ENCODE peak calls at places on chromosome 19, in ten cellular contexts. Y is endothelial cell, H is HFF-Myc, B is foreskin fibroblast, G is cardiac fibroblast, V is nephron progenitor cell, L is NB4, D is tibial artery, W is H9, O is brain microvascular endothelial cell. C is an unnamed sample.

GRCh38 chr19:19026299-19026971 is 6.9 kb downstream of the SUGP2 start:
- DNase-seq in B (peak; percentile 22), V (no peak), D (no peak), Y (no peak), O (no peak), W (no peak), L (peak; percentile 30), H (no peak), G (no peak), C (no peak)

GRCh38 chr19:12482505-12482886 is 2.1 kb downstream of the ZNF709 start:
- DNase-seq in B (no peak), G (no peak), L (peak; percentile 35), Y (no peak), O (no peak), H (no peak), D (no peak), W (no peak), V (no peak), C (no peak)

GRCh38 chr19:7301525-7301924 is 7.3 kb upstream of the INSR start:
- DNase-seq in V (no peak), D (no peak), G (no peak), O (no peak), B (no peak), W (no peak), Y (no peak), L (peak; percentile 70), H (no peak), C (no peak)

GRCh38 chr19:44592451-44592890 is 20.9 kb upstream of the IGSF23 start:
- DNase-seq in G (no peak), O (no peak), Y (no peak), L (no peak), D (no peak), H (no peak), W (no peak), B (peak; percentile 23), V (no peak), C (no peak)

GRCh38 chr19:1251503-1252220 is 3.3 kb downstream of the MIDN start:
- DNase-seq in H (no peak), D (peak; percentile 89), L (no peak), Y (peak; percentile 29), G (no peak), W (no peak), B (no peak), O (no peak), V (peak; percentile 36), C (no peak)

GRCh38 chr19:47274891-47275865 is 493 bp downstream of the INAFM1 start:
- DNase-seq in B (peak; percentile 58), Y (peak; percentile 28), H (no peak), O (no peak), D (peak; percentile 80), W (no peak), V (peak; percentile 66), L (no peak), G (peak; percentile 31), C (no peak)

GRCh38 chr19:33683881-33684549 is 62.3 kb downstream of the CHST8 start:
- DNase-seq in B (peak; percentile 42), L (peak; percentile 36), O (peak; percentile 16), H (peak; percentile 3), W (peak; percentile 90), Y (peak; percentile 83), D (no peak), G (peak; percentile 22), V (peak; percentile 91), C (no peak)

GRCh38 chr19:37078717-37079032 is 442 bp downstream of the ZNF420 start:
- DNase-seq in L (peak; percentile 7), O (no peak), B (peak; percentile 5), W (no peak), V (no peak), G (no peak), D (no peak), H (no peak), Y (no peak), C (no peak)

GRCh38 chr19:3094638-3095374 is 644 bp downstream of the GNA11 start:
- DNase-seq in G (peak; percentile 28), O (no peak), L (peak; percentile 51), V (peak; percentile 46), D (no peak), B (peak; percentile 55), Y (peak; percentile 33), W (no peak), H (no peak), C (no peak)

GRCh38 chr19:38004505-38005223 is 97.7 kb downstream of the SIPA1L3 start:
- DNase-seq in L (peak; percentile 90), H (peak; percentile 98), W (peak; percentile 93), Y (peak; percentile 63), O (peak; percentile 98), V (peak; percentile 63), D (peak; percentile 91), B (peak; percentile 98), G (peak; percentile 99), C (peak; percentile 71)

GRCh38 chr19:54325194-54325621 is 12.2 kb upstream of the LILRA5 start:
- DNase-seq in O (peak; percentile 31), Y (peak; percentile 53), V (peak; percentile 40), W (no peak), L (peak; percentile 60), B (peak; percentile 35), G (peak; percentile 59), D (no peak), H (peak; percentile 3), C (no peak)

GRCh38 chr19:49771674-49772139 is 4.9 kb downstream of the AP2A1 start:
- DNase-seq in G (no peak), B (no peak), H (no peak), W (no peak), Y (no peak), D (no peak), V (no peak), L (no peak), O (no peak), C (no peak)

GRCh38 chr19:1082165-1082927 is 12.8 kb downstream of the POLR2E start:
- DNase-seq in G (no peak), D (no peak), B (peak; percentile 68), Y (peak; percentile 58), W (peak; percentile 100), O (no peak), V (peak; percentile 94), H (no peak), L (peak; percentile 47), C (no peak)

GRCh38 chr19:9720541-9720940 is 45.6 kb upstream of the ZNF562 start:
- DNase-seq in V (no peak), L (peak; percentile 31), H (no peak), G (no peak), W (no peak), O (no peak), D (no peak), B (no peak), Y (no peak), C (no peak)

GRCh38 chr19:55442372-55443044 is 592 bp downstream of the SHISA7 start:
- DNase-seq in H (no peak), Y (no peak), L (no peak), G (no peak), B (no peak), O (no peak), V (no peak), W (peak; percentile 67), D (no peak), C (no peak)

GRCh38 chr19:2494447-2495129 is 18.7 kb downstream of the GADD45B start:
- DNase-seq in O (peak; percentile 78), B (peak; percentile 84), G (peak; percentile 87), W (no peak), Y (no peak), H (no peak), L (peak; percentile 48), D (peak; percentile 96), V (peak; percentile 67), C (peak; percentile 68)

GRCh38 chr19:45809643-45810159 is 5.4 kb downstream of the RSPH6A start:
- DNase-seq in O (peak; percentile 45), L (peak; percentile 93), Y (no peak), G (peak; percentile 81), D (no peak), V (no peak), H (peak; percentile 92), B (peak; percentile 70), W (peak; percentile 72), C (no peak)

GRCh38 chr19:3375221-3376088 is 9.1 kb downstream of the NFIC start:
- DNase-seq in D (peak; percentile 99), O (no peak), H (no peak), G (peak; percentile 59), V (no peak), Y (no peak), B (peak; percentile 92), W (no peak), L (no peak), C (peak; percentile 81)

GRCh38 chr19:49357186-49357585 is 5.0 kb downstream of the TEAD2 start:
- DNase-seq in W (no peak), D (no peak), L (no peak), Y (no peak), B (no peak), G (no peak), O (no peak), H (no peak), V (no peak), C (no peak)

GRCh38 chr19:5703819-5704818 is 14.0 kb downstream of the RPL36 start:
- DNase-seq in W (no peak), B (no peak), L (no peak), O (no peak), D (no peak), H (no peak), V (no peak), Y (no peak), G (no peak), C (no peak)
- TF ChIP-seq CTCF in W (no peak), B (no peak), L (no peak), O (no peak), D (no peak), H (no peak), V (no peak), Y (no peak), G (no peak), C (no peak)

DNA sequence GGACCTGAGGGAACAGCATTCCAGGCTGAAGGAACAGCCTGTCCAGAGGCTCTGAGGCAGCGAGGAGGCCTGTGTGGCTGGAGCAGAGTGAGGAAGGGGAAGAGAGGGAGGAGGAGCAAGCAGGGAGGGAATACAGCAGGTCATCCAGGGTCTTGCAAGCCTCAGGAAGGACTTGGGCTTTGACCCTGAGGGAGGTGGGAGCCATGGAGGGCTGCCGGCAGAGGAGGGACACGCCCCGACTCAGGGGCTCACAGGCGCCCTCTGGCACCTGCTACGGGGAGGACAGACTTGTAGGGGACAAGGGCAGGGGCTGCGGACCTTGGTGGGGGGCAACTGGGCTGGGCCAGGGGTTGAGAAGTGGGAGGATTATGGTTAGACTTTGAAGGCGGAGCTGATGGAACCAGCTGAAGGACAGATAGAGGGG is 4.7 kb downstream of the TINCR start:
- DNase-seq in G (no peak), H (no peak), W (peak; percentile 77), L (no peak), O (no peak), B (no peak), Y (no peak), V (no peak), D (no peak), C (no peak)
- TF ChIP-seq CTCF in G (no peak), H (peak; percentile 26), W (peak; percentile 59), L (peak; percentile 11), O (peak; percentile 16), B (no peak), Y (no peak), V (no peak), D (no peak), C (no peak)

GRCh38 chr19:13764101-13764807 is at the start of gene MRI1:
- DNase-seq in W (peak; percentile 48), O (no peak), V (peak; percentile 76), G (peak; percentile 67), D (peak; percentile 90), H (no peak), Y (peak; percentile 69), B (peak; percentile 88), L (peak; percentile 85), C (peak; percentile 29)
- TF ChIP-seq CTCF in W (no peak), O (no peak), V (no peak), G (no peak), D (no peak), H (no peak), Y (no peak), B (no peak), L (no peak), C (no peak)

GRCh38 chr19:57578487-57579205 is at the start of gene ZNF416:
- DNase-seq in H (peak; percentile 97), L (peak; percentile 97), B (peak; percentile 100), G (peak; percentile 99), W (peak; percentile 99), Y (peak; percentile 90), V (peak; percentile 92), O (peak; percentile 99), D (peak; percentile 98), C (peak; percentile 96)
- TF ChIP-seq CTCF in H (no peak), L (no peak), B (peak; percentile 3), G (peak; percentile 7), W (peak; percentile 31), Y (no peak), V (no peak), O (peak; percentile 33), D (no peak), C (no peak)